ENCODE peak calls at places on chromosomes 16 and 17, in ten cellular contexts. J, P, C, R, A, M, O, B, F and X are unnamed samples.
A peak's percentile ranks its signal among the peaks of the same experiment; 100 is the strongest.

GRCh38 chr16:1553976-1554825 is 20.7 kb downstream of the TMEM204 start:
- DNase-seq in M (no peak), F (no peak), P (no peak), J (no peak), O (no peak), A (no peak), B (no peak), R (no peak), C (no peak), X (peak; percentile 1)

GRCh38 chr16:48054881-48055601 is 100.8 kb downstream of the ABCC12 start:
- DNase-seq in C (no peak), P (peak; percentile 56), R (no peak), A (no peak), M (no peak), F (peak; percentile 16), B (peak; percentile 70), O (no peak), J (peak; percentile 73), X (peak; percentile 51)

GRCh38 chr16:13883266-13883665 is 36.7 kb upstream of the ERCC4 start:
- DNase-seq in A (no peak), M (no peak), P (no peak), O (no peak), C (no peak), F (no peak), B (no peak), R (no peak), J (no peak), X (no peak)

GRCh38 chr17:47986520-47986919 is 15.6 kb downstream of the CDK5RAP3 start:
- DNase-seq in O (no peak), R (no peak), F (no peak), C (no peak), B (no peak), P (no peak), M (no peak), A (no peak), J (no peak), X (no peak)

GRCh38 chr17:81660441-81660840 is 4.1 kb upstream of the PDE6G start:
- DNase-seq in M (no peak), A (no peak), B (no peak), O (no peak), P (no peak), J (no peak), R (no peak), C (no peak), F (no peak), X (no peak)

GRCh38 chr16:522320-523096 is 5.0 kb upstream of the CAPN15 start:
- DNase-seq in C (no peak), J (no peak), O (no peak), B (no peak), M (no peak), R (no peak), F (no peak), A (no peak), P (no peak), X (no peak)

GRCh38 chr16:23209606-23210005 is 27.1 kb downstream of the SCNN1G start:
- DNase-seq in P (no peak), R (no peak), C (no peak), O (no peak), M (no peak), F (no peak), B (no peak), J (no peak), A (no peak), X (no peak)

GRCh38 chr16:2022723-2023097 is 3.1 kb downstream of the NPW start:
- DNase-seq in M (no peak), J (no peak), P (peak; percentile 52), O (no peak), C (no peak), B (peak; percentile 53), A (no peak), F (peak; percentile 18), R (no peak), X (peak; percentile 75)

GRCh38 chr17:69402052-69402451 is 12.4 kb upstream of the MAP2K6 start:
- DNase-seq in R (no peak), J (no peak), M (no peak), P (no peak), F (no peak), O (no peak), A (no peak), B (no peak), C (no peak), X (no peak)

GRCh38 chr17:76404256-76404655 is 19.8 kb downstream of the SPHK1 start:
- DNase-seq in A (no peak), R (no peak), C (no peak), O (no peak), M (no peak), P (no peak), F (no peak), J (no peak), B (no peak), X (no peak)

GRCh38 chr17:4043862-4044261 is 79.6 kb upstream of the ATP2A3 start:
- DNase-seq in A (no peak), J (no peak), P (no peak), M (no peak), R (no peak), F (no peak), O (no peak), B (no peak), C (no peak), X (no peak)

GRCh38 chr17:8176197-8176940 is at the start of gene TMEM107:
- DNase-seq in A (no peak), C (peak; percentile 80), F (peak; percentile 69), B (peak; percentile 78), R (peak; percentile 94), J (peak; percentile 81), O (peak; percentile 92), P (peak; percentile 88), M (no peak), X (peak; percentile 85)

GRCh38 chr16:85665929-85666328 is 22.8 kb downstream of the GINS2 start:
- DNase-seq in J (no peak), B (no peak), F (no peak), O (no peak), R (no peak), P (no peak), M (no peak), A (no peak), C (no peak), X (no peak)

GRCh38 chr17:4531988-4532736 is 23.0 kb downstream of the MYBBP1A start:
- DNase-seq in A (no peak), J (no peak), M (no peak), B (no peak), F (no peak), P (no peak), O (no peak), R (no peak), C (no peak), X (no peak)